ENCODE peak calls at places on chromosomes 2 and 18, in seven cellular contexts. Z is neural progenitor cell, P is MM.1S, V is GM12878, A is endothelial cell of umbilical vein, X is GM23248, J is HCT116. U is an unnamed sample.

GRCh38 chr2:237388036-237388435 is 25.9 kb downstream of the COL6A3 start:
- DNase-seq in Z (no peak), P (no peak), V (no peak), A (no peak), X (no peak), J (no peak), U (no peak)

GRCh38 chr18:5110288-5110687 is 86.8 kb downstream of the AKAIN1 start:
- DNase-seq in Z (no peak), P (no peak), V (no peak), A (no peak), X (no peak), J (no peak), U (no peak)

GRCh38 chr2:112725545-112726457 is 5.0 kb downstream of the NT5DC4 start:
- DNase-seq in Z (peak), P (no peak), V (peak), A (no peak), X (no peak), J (peak), U (peak)

GRCh38 chr18:58132595-58133191 is 88.7 kb downstream of the NEDD4L start:
- DNase-seq in Z (no peak), P (no peak), V (no peak), A (no peak), X (no peak), J (no peak), U (no peak)

GRCh38 chr2:9640403-9641104 is 9.8 kb upstream of the YWHAQ start:
- DNase-seq in Z (no peak), P (no peak), V (no peak), A (no peak), X (no peak), J (no peak), U (no peak)

GRCh38 chr18:62964432-62964831 is 249.1 kb downstream of the PHLPP1 start:
- DNase-seq in Z (no peak), P (no peak), V (no peak), A (no peak), X (no peak), J (no peak), U (no peak)

GRCh38 chr18:37476182-37476581 is 89.4 kb downstream of the CELF4 start:
- DNase-seq in Z (peak), P (peak), V (no peak), A (peak), X (peak), J (peak), U (no peak)

GRCh38 chr2:43486604-43487003 is 109.2 kb downstream of the THADA start:
- DNase-seq in Z (no peak), P (no peak), V (no peak), A (peak), X (no peak), J (no peak), U (no peak)

GRCh38 chr2:96800762-96801463 is 15.2 kb upstream of the CNNM3 start:
- DNase-seq in Z (peak), P (no peak), V (no peak), A (peak), X (peak), J (no peak), U (no peak)

GRCh38 chr2:11387831-11388230 is 43.4 kb upstream of the ROCK2 start:
- DNase-seq in Z (no peak), P (no peak), V (no peak), A (no peak), X (no peak), J (no peak), U (no peak)
- TF ChIP-seq EZH2 in Z (no peak), P (no peak), V (no peak), A (no peak), X (no peak), J (no peak), U (no peak)

GRCh38 chr2:15937882-15938802 is 2.2 kb upstream of the MYCN start:
- DNase-seq in Z (no peak), P (no peak), V (no peak), A (no peak), X (no peak), J (no peak), U (no peak)

GRCh38 chr2:15935189-15935588 is 5.2 kb upstream of the MYCN start:
- DNase-seq in Z (no peak), P (no peak), V (no peak), A (no peak), X (no peak), J (no peak), U (no peak)

GRCh38 chr2:15937105-15937881 is 3.1 kb upstream of the MYCN start:
- DNase-seq in Z (no peak), P (no peak), V (no peak), A (no peak), X (no peak), J (no peak), U (no peak)

GRCh38 chr2:15935675-15936074 is 4.7 kb upstream of the MYCN start:
- DNase-seq in Z (no peak), P (no peak), V (no peak), A (no peak), X (no peak), J (no peak), U (no peak)

GRCh38 chr2:15936277-15937104 is 3.9 kb upstream of the MYCN start:
- DNase-seq in Z (no peak), P (no peak), V (no peak), A (no peak), X (no peak), J (no peak), U (no peak)
- H3K9ac ChIP-seq in Z (no peak), P (no peak), V (no peak), A (no peak), X (no peak), J (no peak), U (no peak)

GRCh38 chr18:77250501-77250925 is 865 bp downstream of the GALR1 start:
- DNase-seq in Z (peak), P (no peak), V (no peak), A (no peak), X (no peak), J (no peak), U (no peak)

GRCh38 chr18:77250926-77251729 is 1.5 kb downstream of the GALR1 start:
- DNase-seq in Z (peak), P (no peak), V (no peak), A (no peak), X (peak), J (no peak), U (no peak)

GRCh38 chr18:77249583-77250500 is at the start of gene GALR1:
- DNase-seq in Z (peak), P (no peak), V (no peak), A (no peak), X (peak), J (no peak), U (no peak)

GRCh38 chr18:77251730-77252050 is 2.0 kb downstream of the GALR1 start:
- DNase-seq in Z (no peak), P (no peak), V (no peak), A (no peak), X (no peak), J (no peak), U (no peak)

GRCh38 chr18:77248873-77249582 is 620 bp upstream of the GALR1 start:
- DNase-seq in Z (peak), P (no peak), V (no peak), A (no peak), X (no peak), J (no peak), U (no peak)
- TF ChIP-seq EZH2 in Z (peak), P (no peak), V (no peak), A (no peak), X (peak), J (no peak), U (peak)

GRCh38 chr2:161913865-161914264 is 160.2 kb downstream of the DPP4 start:
- DNase-seq in Z (no peak), P (no peak), V (no peak), A (peak), X (peak), J (peak), U (peak)
- H3K9ac ChIP-seq in Z (no peak), P (no peak), V (no peak), A (no peak), X (no peak), J (no peak), U (no peak)

GRCh38 chr2:199457147-199458016 is at the start of gene SATB2:
- DNase-seq in Z (peak), P (peak), V (no peak), A (peak), X (peak), J (peak), U (peak)
- TF ChIP-seq EZH2 in Z (peak), P (no peak), V (peak), A (peak), X (no peak), J (no peak), U (no peak)

DNA sequence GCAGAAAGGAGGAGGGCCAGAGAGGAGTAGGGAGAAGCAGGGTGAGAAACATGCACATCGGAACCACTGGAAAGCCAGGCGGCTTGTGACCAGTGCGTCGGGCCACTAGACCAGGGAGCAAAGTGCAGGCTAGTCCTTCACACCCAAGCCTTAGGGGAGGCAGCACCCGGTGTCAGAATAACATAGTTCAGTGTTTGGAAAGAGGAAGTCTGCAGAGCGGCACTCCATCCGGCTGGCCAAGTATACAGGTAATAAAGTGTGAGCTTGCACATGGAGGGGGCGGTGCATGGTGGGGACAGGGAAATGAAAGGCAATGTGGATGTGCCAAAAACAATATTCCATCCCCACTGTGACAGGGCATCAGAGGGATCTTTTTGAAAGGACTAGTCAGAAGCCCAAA is 69.7 kb downstream of the ZNF521 start:
- DNase-seq in Z (peak), P (no peak), V (no peak), A (peak), X (no peak), J (no peak), U (no peak)
- H3K9ac ChIP-seq in Z (no peak), P (no peak), V (no peak), A (no peak), X (no peak), J (no peak), U (no peak)